ENCODE peak calls at places on chromosomes 11 and 22, in nine cellular contexts. S is ovary; M is AG10803; X is psoas muscle; A is cardiac muscle cell; R is activated CD4-positive, CD25-positive, alpha-beta regulatory T cell; T is non-pigmented ciliary epithelial cell; H is cardiac fibroblast; B is activated CD4-positive, alpha-beta T cell treated with anti-CD3 and anti-CD28 coated beads, Interleukin-2, amount 50 U/mL, for 4 hours. Z is an unnamed sample.

GRCh38 chr11:9568854-9569587 is 4.4 kb upstream of the WEE1 start:
- DNase-seq in A (peak), H (peak), B (no peak), X (peak), R (no peak), T (peak), S (peak), M (peak), Z (no peak)

GRCh38 chr11:134312223-134312622 is 19.6 kb upstream of the GLB1L2 start:
- DNase-seq in H (no peak), B (no peak), X (no peak), A (no peak), M (no peak), S (no peak), R (no peak), T (no peak), Z (no peak)

GRCh38 chr11:120125005-120125404 is 12.9 kb downstream of the TRIM29 start:
- DNase-seq in T (no peak), S (no peak), X (no peak), B (no peak), R (no peak), H (peak), A (no peak), M (peak), Z (no peak)

GRCh38 chr22:36762687-36763260 is 13.1 kb downstream of the IFT27 start:
- DNase-seq in S (no peak), A (peak), R (no peak), B (no peak), H (no peak), X (no peak), M (peak), T (no peak), Z (no peak)

GRCh38 chr11:26958005-26958404 is 35.9 kb upstream of the FIBIN start:
- DNase-seq in M (no peak), S (no peak), R (no peak), X (no peak), H (no peak), B (no peak), T (no peak), A (no peak), Z (no peak)

GRCh38 chr22:24088796-24089195 is 77.7 kb downstream of the CABIN1 start:
- DNase-seq in T (peak), X (no peak), H (no peak), R (no peak), A (no peak), M (peak), S (no peak), B (no peak), Z (peak)

GRCh38 chr11:12831471-12832202 is 157.4 kb downstream of the TEAD1 start:
- DNase-seq in X (no peak), M (no peak), B (no peak), R (no peak), A (no peak), H (no peak), S (no peak), T (no peak), Z (no peak)

GRCh38 chr11:127052420-127052819 is 51.9 kb upstream of the KIRREL3 start:
- DNase-seq in M (no peak), R (no peak), X (no peak), B (no peak), H (no peak), T (no peak), A (no peak), S (no peak), Z (no peak)

GRCh38 chr11:96012086-96012824 is 88.3 kb upstream of the MTMR2 start:
- DNase-seq in R (no peak), A (peak), T (peak), X (no peak), M (peak), B (peak), H (peak), S (no peak), Z (peak)

GRCh38 chr22:50248192-50249084 is 2.6 kb downstream of the HDAC10 start:
- DNase-seq in H (no peak), A (no peak), X (peak), T (no peak), B (no peak), R (no peak), M (no peak), S (peak), Z (no peak)

GRCh38 chr11:26778000-26778757 is 56.3 kb upstream of the SLC5A12 start:
- DNase-seq in B (no peak), S (no peak), A (peak), H (peak), M (peak), X (no peak), R (no peak), T (peak), Z (no peak)

GRCh38 chr22:42437488-42438292 is 5.5 kb upstream of the NFAM1 start:
- DNase-seq in X (peak), R (peak), M (peak), B (peak), H (peak), T (no peak), A (peak), S (peak), Z (peak)

GRCh38 chr11:61160487-61161189 is 588 bp downstream of the VPS37C start:
- DNase-seq in M (no peak), T (no peak), X (no peak), S (no peak), H (peak), A (no peak), R (no peak), B (no peak), Z (no peak)

GRCh38 chr11:77833302-77833701 is 12.4 kb downstream of the AAMDC start:
- DNase-seq in B (no peak), M (no peak), H (no peak), X (no peak), R (no peak), T (no peak), S (no peak), A (no peak), Z (no peak)

GRCh38 chr22:50528682-50529415 is 963 bp downstream of the TYMP start:
- DNase-seq in S (no peak), T (no peak), A (no peak), H (no peak), X (no peak), B (no peak), M (no peak), R (no peak), Z (peak)

GRCh38 chr11:2298131-2298794 is 3.5 kb downstream of the C11orf21 start:
- DNase-seq in X (peak), R (no peak), S (no peak), T (no peak), A (no peak), B (no peak), M (no peak), H (no peak), Z (no peak)

GRCh38 chr11:117998201-117998579 is 12.0 kb downstream of the IL10RA start:
- DNase-seq in B (no peak), M (no peak), A (no peak), S (no peak), H (no peak), R (no peak), X (no peak), T (no peak), Z (no peak)

GRCh38 chr11:1401656-1402221 is 12.0 kb downstream of the BRSK2 start:
- DNase-seq in H (peak), X (peak), M (peak), R (peak), B (no peak), A (peak), S (peak), T (no peak), Z (no peak)

GRCh38 chr11:118763038-118763437 is 27.9 kb downstream of the DDX6 start:
- DNase-seq in T (no peak), R (no peak), X (no peak), A (no peak), S (no peak), M (no peak), H (no peak), B (no peak), Z (no peak)

GRCh38 chr11:127966821-127967220 is 620.5 kb downstream of the ETS1 start:
- DNase-seq in H (peak), B (no peak), T (no peak), A (peak), X (no peak), M (no peak), R (no peak), S (no peak), Z (no peak)

GRCh38 chr22:42189761-42190160 is 59.2 kb upstream of the CYP2D6 start:
- DNase-seq in M (no peak), B (no peak), X (no peak), T (no peak), S (no peak), H (no peak), A (no peak), R (no peak), Z (no peak)

GRCh38 chr11:15852179-15852578 is 504.2 kb downstream of the SOX6 start:
- DNase-seq in X (no peak), T (no peak), M (peak), A (no peak), S (no peak), R (no peak), H (peak), B (no peak), Z (no peak)

GRCh38 chr11:4095509-4096230 is 1.1 kb downstream of the RRM1 start:
- DNase-seq in B (no peak), H (peak), R (no peak), A (peak), T (peak), M (peak), S (no peak), X (no peak), Z (no peak)

GRCh38 chr22:27329471-27329870 is 472.1 kb downstream of the MN1 start:
- DNase-seq in H (no peak), M (no peak), A (no peak), S (no peak), B (no peak), R (no peak), X (no peak), T (no peak), Z (no peak)

GRCh38 chr11:20367313-20367948 is 3.9 kb downstream of the HTATIP2 start:
- DNase-seq in T (peak), B (peak), A (peak), R (no peak), S (peak), X (no peak), H (peak), M (peak), Z (no peak)

GRCh38 chr22:44205713-44206645 is 25.3 kb downstream of the PARVG start:
- DNase-seq in H (no peak), R (no peak), A (no peak), X (no peak), S (no peak), T (no peak), B (no peak), M (no peak), Z (peak)